ENCODE peak calls at places on chromosomes 3 and 15, in ten cellular contexts. I is RWPE1, W is right atrium auricular region, Z is bronchial epithelial cell, U is psoas muscle, P is progenitor cell of endocrine pancreas, G is Calu3, B is endothelial cell, V is AG10803, F is A549. D is an unnamed sample.

GRCh38 chr3:126507886-126508285 is 9.7 kb downstream of the UROC1 start:
- DNase-seq in I (no peak), W (no peak), Z (no peak), U (peak), P (no peak), G (no peak), B (no peak), V (no peak), F (no peak), D (peak)

GRCh38 chr3:27134165-27134796 is 234.9 kb downstream of the NEK10 start:
- DNase-seq in I (peak), W (peak), Z (peak), U (peak), P (peak), G (peak), B (peak), V (peak), F (peak), D (no peak)

GRCh38 chr3:21142949-21143348 is 608.1 kb downstream of the ZNF385D start:
- DNase-seq in I (no peak), W (no peak), Z (no peak), U (no peak), P (no peak), G (no peak), B (no peak), V (no peak), F (no peak), D (no peak)

GRCh38 chr3:195059006-195059350 is 212.0 kb downstream of the XXYLT1 start:
- DNase-seq in I (no peak), W (no peak), Z (no peak), U (no peak), P (no peak), G (no peak), B (no peak), V (no peak), F (no peak), D (peak)

GRCh38 chr15:97893988-97894387 is 66.5 kb upstream of the ARRDC4 start:
- DNase-seq in I (peak), W (no peak), Z (peak), U (no peak), P (no peak), G (no peak), B (no peak), V (no peak), F (no peak), D (no peak)

GRCh38 chr3:132785292-132785691 is 63.1 kb upstream of the NPHP3 start:
- DNase-seq in I (no peak), W (no peak), Z (no peak), U (no peak), P (no peak), G (no peak), B (no peak), V (peak), F (no peak), D (no peak)

GRCh38 chr3:97971679-97972567 is at the start of gene RIOX2:
- DNase-seq in I (peak), W (peak), Z (peak), U (peak), P (peak), G (peak), B (peak), V (peak), F (peak), D (peak)

GRCh38 chr3:52268036-52268435 is 10.4 kb downstream of the WDR82 start:
- DNase-seq in I (no peak), W (peak), Z (peak), U (no peak), P (no peak), G (no peak), B (no peak), V (no peak), F (no peak), D (no peak)

GRCh38 chr3:95508124-95508523 is 1306.3 kb upstream of the EPHA6 start:
- DNase-seq in I (no peak), W (no peak), Z (no peak), U (no peak), P (no peak), G (no peak), B (no peak), V (no peak), F (no peak), D (no peak)

GRCh38 chr15:78951841-78952238 is 7.0 kb upstream of the CTSH start:
- DNase-seq in I (peak), W (no peak), Z (peak), U (no peak), P (no peak), G (peak), B (no peak), V (no peak), F (peak), D (no peak)

GRCh38 chr15:70376929-70377691 is 279.4 kb upstream of the TLE3 start:
- DNase-seq in I (peak), W (peak), Z (peak), U (peak), P (no peak), G (peak), B (peak), V (peak), F (no peak), D (no peak)

GRCh38 chr15:96049766-96050165 is 280.7 kb upstream of the NR2F2 start:
- DNase-seq in I (no peak), W (no peak), Z (no peak), U (no peak), P (no peak), G (no peak), B (no peak), V (no peak), F (no peak), D (no peak)

GRCh38 chr3:68571321-68571720 is 361.0 kb downstream of the TAFA4 start:
- DNase-seq in I (no peak), W (no peak), Z (no peak), U (no peak), P (no peak), G (no peak), B (no peak), V (no peak), F (no peak), D (no peak)

GRCh38 chr3:8506611-8507061 is 5.0 kb downstream of the LMCD1 start:
- DNase-seq in I (no peak), W (no peak), Z (peak), U (no peak), P (no peak), G (no peak), B (no peak), V (no peak), F (no peak), D (no peak)

GRCh38 chr15:63971427-63971805 is 74.9 kb downstream of the DAPK2 start:
- DNase-seq in I (no peak), W (peak), Z (no peak), U (no peak), P (no peak), G (no peak), B (no peak), V (no peak), F (no peak), D (peak)

GRCh38 chr15:57220220-57220619 is 156.1 kb upstream of the CGNL1 start:
- DNase-seq in I (no peak), W (no peak), Z (no peak), U (no peak), P (no peak), G (no peak), B (no peak), V (peak), F (no peak), D (no peak)

GRCh38 chr15:81298606-81299005 is 25.3 kb downstream of the STARD5 start:
- DNase-seq in I (no peak), W (no peak), Z (no peak), U (no peak), P (no peak), G (no peak), B (no peak), V (no peak), F (no peak), D (no peak)

GRCh38 chr15:94677202-94677790 is 445.9 kb downstream of the MCTP2 start:
- DNase-seq in I (peak), W (no peak), Z (peak), U (no peak), P (no peak), G (no peak), B (no peak), V (no peak), F (no peak), D (no peak)

GRCh38 chr15:101101676-101102075 is 150.2 kb downstream of the CHSY1 start:
- DNase-seq in I (no peak), W (no peak), Z (no peak), U (no peak), P (no peak), G (no peak), B (no peak), V (no peak), F (no peak), D (no peak)

GRCh38 chr15:101097111-101097510 is 154.7 kb downstream of the CHSY1 start:
- DNase-seq in I (no peak), W (no peak), Z (no peak), U (no peak), P (no peak), G (no peak), B (no peak), V (no peak), F (no peak), D (no peak)

GRCh38 chr15:101100118-101100517 is 151.7 kb downstream of the CHSY1 start:
- DNase-seq in I (no peak), W (no peak), Z (no peak), U (no peak), P (no peak), G (no peak), B (no peak), V (no peak), F (no peak), D (no peak)

GRCh38 chr15:101100593-101101442 is 151.0 kb downstream of the CHSY1 start:
- DNase-seq in I (no peak), W (no peak), Z (no peak), U (no peak), P (no peak), G (no peak), B (no peak), V (no peak), F (no peak), D (no peak)

GRCh38 chr15:101099183-101099582 is 152.7 kb downstream of the CHSY1 start:
- DNase-seq in I (no peak), W (no peak), Z (peak), U (no peak), P (no peak), G (no peak), B (no peak), V (no peak), F (no peak), D (no peak)
- TF ChIP-seq CTCF in I (no peak), W (no peak), Z (peak), U (no peak), P (no peak), G (no peak), B (no peak), V (peak), F (no peak), D (no peak)

GRCh38 chr15:61112231-61112630 is 116.9 kb downstream of the RORA start:
- DNase-seq in I (no peak), W (no peak), Z (no peak), U (no peak), P (no peak), G (no peak), B (peak), V (no peak), F (no peak), D (no peak)
- TF ChIP-seq CTCF in I (no peak), W (no peak), Z (no peak), U (no peak), P (peak), G (no peak), B (peak), V (no peak), F (no peak), D (no peak)

GRCh38 chr3:155101398-155101797 is 21.3 kb downstream of the MME start:
- DNase-seq in I (no peak), W (no peak), Z (no peak), U (no peak), P (no peak), G (no peak), B (no peak), V (peak), F (no peak), D (no peak)
- TF ChIP-seq CTCF in I (no peak), W (no peak), Z (no peak), U (no peak), P (no peak), G (no peak), B (no peak), V (peak), F (no peak), D (no peak)

GRCh38 chr3:138426211-138426610 is 8.2 kb upstream of the ESYT3 start:
- DNase-seq in I (no peak), W (no peak), Z (no peak), U (no peak), P (no peak), G (no peak), B (no peak), V (peak), F (no peak), D (no peak)
- TF ChIP-seq CTCF in I (no peak), W (peak), Z (no peak), U (peak), P (peak), G (no peak), B (no peak), V (peak), F (peak), D (peak)

GRCh38 chr3:11185564-11186317 is 31.4 kb downstream of the HRH1 start:
- DNase-seq in I (peak), W (peak), Z (peak), U (peak), P (no peak), G (peak), B (no peak), V (peak), F (peak), D (peak)
- TF ChIP-seq CTCF in I (no peak), W (no peak), Z (no peak), U (no peak), P (no peak), G (no peak), B (no peak), V (peak), F (peak), D (no peak)

D was measured in kidney.